ENCODE peak calls at places on chromosomes 13 and 19, in six cellular contexts. E is upper lobe of left lung, Q is A549, Z is GM12878, F is HepG2, K is K562. X is an unnamed sample.

GRCh38 chr19:37896142-37896541 is 10.3 kb downstream of the WDR87 start:
- ATAC-seq in E (no peak), Q (no peak), Z (no peak), F (no peak), K (no peak), X (no peak)

GRCh38 chr13:67277581-67277980 is 47.4 kb upstream of the PCDH9 start:
- ATAC-seq in E (no peak), Q (no peak), Z (no peak), F (no peak), K (no peak), X (no peak)

GRCh38 chr19:30060872-30061556 is 119.0 kb downstream of the URI1 start:
- ATAC-seq in E (no peak), Q (peak), Z (no peak), F (no peak), K (peak), X (no peak)

GRCh38 chr19:16367269-16367683 is 42.6 kb downstream of the KLF2 start:
- ATAC-seq in E (no peak), Q (no peak), Z (peak), F (no peak), K (no peak), X (no peak)

GRCh38 chr13:20411638-20412342 is 113.9 kb downstream of the CRYL1 start:
- ATAC-seq in E (no peak), Q (no peak), Z (peak), F (no peak), K (no peak), X (no peak)

GRCh38 chr13:51603716-51604115 is 19.5 kb downstream of the WDFY2 start:
- ATAC-seq in E (no peak), Q (no peak), Z (no peak), F (no peak), K (no peak), X (no peak)

GRCh38 chr19:4347521-4347920 is 4.2 kb downstream of the MPND start:
- ATAC-seq in E (no peak), Q (no peak), Z (no peak), F (no peak), K (no peak), X (no peak)

GRCh38 chr19:47723573-47723923 is 10.3 kb downstream of the EHD2 start:
- ATAC-seq in E (no peak), Q (peak), Z (no peak), F (no peak), K (peak), X (peak)

GRCh38 chr13:96003304-96003703 is 49.9 kb downstream of the UGGT2 start:
- ATAC-seq in E (no peak), Q (peak), Z (no peak), F (no peak), K (no peak), X (no peak)

GRCh38 chr13:33276581-33276980 is 9.0 kb downstream of the STARD13 start:
- ATAC-seq in E (no peak), Q (no peak), Z (no peak), F (no peak), K (no peak), X (no peak)

GRCh38 chr13:32407854-32408253 is 20.1 kb downstream of the N4BP2L1 start:
- ATAC-seq in E (no peak), Q (no peak), Z (peak), F (no peak), K (no peak), X (no peak)

GRCh38 chr13:22161871-22162270 is 491.0 kb downstream of the FGF9 start:
- ATAC-seq in E (no peak), Q (no peak), Z (peak), F (no peak), K (no peak), X (no peak)

GRCh38 chr19:47093841-47094240 is 19.7 kb downstream of the ZC3H4 start:
- ATAC-seq in E (no peak), Q (no peak), Z (no peak), F (no peak), K (no peak), X (no peak)

GRCh38 chr13:28316841-28317240 is 178.1 kb downstream of the FLT1 start:
- ATAC-seq in E (no peak), Q (no peak), Z (peak), F (no peak), K (no peak), X (no peak)

GRCh38 chr13:51733656-51734334 is 70.2 kb downstream of the DHRS12 start:
- ATAC-seq in E (no peak), Q (peak), Z (no peak), F (peak), K (no peak), X (peak)

GRCh38 chr13:25190256-25190655 is 18.2 kb upstream of the AMER2 start:
- ATAC-seq in E (no peak), Q (no peak), Z (no peak), F (no peak), K (no peak), X (no peak)

GRCh38 chr13:98411013-98411412 is 165.9 kb downstream of the STK24 start:
- ATAC-seq in E (no peak), Q (no peak), Z (no peak), F (no peak), K (no peak), X (no peak)

DNA sequence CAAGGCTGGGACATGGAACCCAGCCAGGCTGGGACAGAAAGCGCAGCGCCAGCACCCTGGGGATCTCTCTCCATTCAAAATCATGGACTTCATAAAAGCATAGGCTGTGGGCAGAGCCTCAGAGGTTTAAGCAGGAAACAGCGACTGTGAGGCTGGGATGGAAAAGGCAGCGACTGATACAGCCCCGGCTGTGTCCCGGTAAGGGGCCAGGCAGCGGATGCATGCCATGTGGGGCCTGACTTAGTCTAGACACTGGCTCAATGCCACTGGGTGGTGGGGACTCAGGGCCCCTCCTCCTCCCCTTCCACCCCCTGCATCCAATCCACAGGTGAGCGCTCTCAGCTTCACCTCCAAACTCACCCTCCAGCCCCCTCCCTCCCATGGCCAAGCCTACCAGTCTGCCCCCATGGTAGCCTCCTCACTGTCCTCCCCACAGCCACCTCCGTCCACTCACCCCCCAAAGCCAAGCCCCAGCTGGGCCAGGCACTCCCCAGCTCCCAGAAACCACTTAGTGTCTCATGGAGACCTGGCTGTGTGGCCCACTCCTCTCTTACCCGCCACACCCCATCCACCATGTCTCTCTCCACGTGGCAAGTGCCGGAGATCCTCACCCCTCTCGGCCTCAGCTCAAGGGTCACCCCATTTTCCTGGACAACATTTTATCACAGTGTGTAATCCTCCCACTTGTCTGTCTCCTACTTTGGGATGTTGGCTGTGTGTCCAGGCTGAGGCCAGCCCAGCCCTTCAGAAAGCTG is 70.9 kb downstream of the CEBPG start:
- ATAC-seq in E (no peak), Q (no peak), Z (no peak), F (no peak), K (no peak), X (no peak)
- H3K4me3 ChIP-seq in E (no peak), Q (no peak), Z (no peak), F (no peak), K (no peak), X (no peak)

GRCh38 chr13:75806101-75806500 is 170.0 kb downstream of the LMO7 start:
- ATAC-seq in E (no peak), Q (no peak), Z (no peak), F (no peak), K (no peak), X (no peak)

GRCh38 chr13:75802161-75802560 is 166.0 kb downstream of the LMO7 start:
- ATAC-seq in E (no peak), Q (no peak), Z (no peak), F (no peak), K (no peak), X (no peak)

GRCh38 chr13:75803175-75803611 is 167.1 kb downstream of the LMO7 start:
- ATAC-seq in E (no peak), Q (no peak), Z (peak), F (peak), K (no peak), X (no peak)

GRCh38 chr13:75801388-75801787 is 165.3 kb downstream of the LMO7 start:
- ATAC-seq in E (no peak), Q (no peak), Z (no peak), F (no peak), K (no peak), X (no peak)

GRCh38 chr13:75803982-75804381 is 167.9 kb downstream of the LMO7 start:
- ATAC-seq in E (no peak), Q (no peak), Z (no peak), F (no peak), K (no peak), X (no peak)
- H3K27ac ChIP-seq in E (no peak), Q (no peak), Z (no peak), F (no peak), K (no peak), X (no peak)

DNA sequence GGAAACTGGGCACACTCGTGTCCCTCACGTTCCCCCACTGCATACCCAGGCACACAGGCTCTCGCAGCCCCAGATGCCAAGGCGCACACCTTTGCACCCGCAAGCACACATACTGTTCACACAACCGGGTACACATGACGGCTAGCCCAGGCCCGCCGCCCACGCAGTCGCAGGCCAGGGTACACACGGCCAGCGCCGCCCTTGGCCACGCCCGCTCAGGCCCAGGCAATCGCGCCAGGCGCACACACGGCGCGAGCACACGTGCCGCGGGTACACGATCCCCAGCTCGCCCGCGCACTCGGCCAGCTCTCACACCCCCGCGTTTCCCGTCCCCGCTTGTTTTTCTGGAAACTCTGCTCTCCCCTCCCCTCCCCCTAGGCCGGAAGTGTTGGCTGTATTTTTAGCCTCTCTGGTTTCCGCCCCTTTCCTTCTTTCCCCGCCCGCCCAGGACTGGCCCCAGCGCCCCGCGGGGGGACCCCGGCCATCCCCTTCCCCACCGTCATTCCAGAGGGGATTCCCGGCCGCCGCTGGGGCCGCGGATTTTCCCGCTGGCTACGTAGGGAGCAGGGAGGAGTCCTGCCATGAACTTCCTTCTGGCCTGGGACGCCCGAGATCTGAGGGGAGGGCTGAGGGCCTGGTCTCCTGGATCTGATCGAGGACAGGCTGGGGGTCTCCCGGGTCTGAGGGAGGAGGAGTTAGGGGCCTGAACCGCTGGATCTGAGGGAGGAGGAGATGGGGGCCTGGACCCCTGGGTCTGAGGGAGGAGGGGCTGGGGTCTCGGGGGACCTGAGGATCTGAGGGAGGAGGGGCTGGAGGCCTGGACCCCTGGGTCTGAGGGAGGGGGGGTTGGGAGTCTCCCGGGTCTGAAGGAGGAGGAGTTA is 4.0 kb upstream of the ZFP36 start:
- ATAC-seq in E (peak), Q (peak), Z (peak), F (no peak), K (peak), X (peak)
- TF ChIP-seq EP300 in E (peak), Q (no peak), Z (peak), F (no peak), K (peak), X (no peak)

DNA sequence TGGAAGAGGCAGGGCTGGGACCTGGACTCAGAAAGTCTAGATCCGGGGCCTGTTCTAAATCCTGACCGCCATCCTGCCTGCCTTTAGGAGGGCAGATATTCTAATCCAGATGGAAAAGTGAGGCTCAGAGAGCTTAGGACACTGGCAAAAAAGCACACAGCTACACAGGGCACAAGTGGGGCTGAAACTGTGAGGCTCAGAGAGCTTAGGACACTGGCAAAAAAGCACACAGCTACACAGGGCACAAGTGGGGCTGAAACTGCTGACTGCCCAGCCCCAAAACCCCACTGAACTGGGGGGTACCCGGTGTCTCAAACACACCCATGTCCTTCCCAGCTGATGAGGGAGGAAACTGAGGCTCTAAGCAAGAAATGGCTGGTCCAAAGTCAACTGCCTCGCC is 2.0 kb downstream of the AKT1S1 start:
- ATAC-seq in E (no peak), Q (no peak), Z (no peak), F (no peak), K (no peak), X (no peak)
- H3K4me3 ChIP-seq in E (no peak), Q (peak), Z (peak), F (peak), K (peak), X (peak)

DNA sequence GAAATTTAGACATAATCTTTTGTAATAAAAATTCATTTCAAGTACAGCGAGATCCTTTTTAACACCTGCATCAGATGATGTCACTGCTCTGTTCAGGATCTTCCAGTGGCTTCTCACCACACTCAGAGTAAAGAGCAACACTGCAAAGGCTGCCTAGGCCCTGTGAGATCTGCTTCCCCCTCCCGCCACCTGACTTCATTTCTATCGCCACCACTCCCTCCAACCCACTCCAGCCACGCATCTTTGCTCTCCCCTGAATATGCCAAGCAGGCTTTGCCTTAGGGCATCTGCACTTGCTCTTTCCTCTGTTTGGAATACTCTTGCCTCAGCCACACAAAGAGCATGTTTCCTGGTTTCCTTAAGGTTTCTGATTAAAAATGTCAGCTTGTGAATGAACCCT is 58.3 kb downstream of the MBNL2 start:
- ATAC-seq in E (no peak), Q (peak), Z (no peak), F (peak), K (peak), X (no peak)
- H3K27ac ChIP-seq in E (no peak), Q (peak), Z (no peak), F (peak), K (no peak), X (peak)

DNA sequence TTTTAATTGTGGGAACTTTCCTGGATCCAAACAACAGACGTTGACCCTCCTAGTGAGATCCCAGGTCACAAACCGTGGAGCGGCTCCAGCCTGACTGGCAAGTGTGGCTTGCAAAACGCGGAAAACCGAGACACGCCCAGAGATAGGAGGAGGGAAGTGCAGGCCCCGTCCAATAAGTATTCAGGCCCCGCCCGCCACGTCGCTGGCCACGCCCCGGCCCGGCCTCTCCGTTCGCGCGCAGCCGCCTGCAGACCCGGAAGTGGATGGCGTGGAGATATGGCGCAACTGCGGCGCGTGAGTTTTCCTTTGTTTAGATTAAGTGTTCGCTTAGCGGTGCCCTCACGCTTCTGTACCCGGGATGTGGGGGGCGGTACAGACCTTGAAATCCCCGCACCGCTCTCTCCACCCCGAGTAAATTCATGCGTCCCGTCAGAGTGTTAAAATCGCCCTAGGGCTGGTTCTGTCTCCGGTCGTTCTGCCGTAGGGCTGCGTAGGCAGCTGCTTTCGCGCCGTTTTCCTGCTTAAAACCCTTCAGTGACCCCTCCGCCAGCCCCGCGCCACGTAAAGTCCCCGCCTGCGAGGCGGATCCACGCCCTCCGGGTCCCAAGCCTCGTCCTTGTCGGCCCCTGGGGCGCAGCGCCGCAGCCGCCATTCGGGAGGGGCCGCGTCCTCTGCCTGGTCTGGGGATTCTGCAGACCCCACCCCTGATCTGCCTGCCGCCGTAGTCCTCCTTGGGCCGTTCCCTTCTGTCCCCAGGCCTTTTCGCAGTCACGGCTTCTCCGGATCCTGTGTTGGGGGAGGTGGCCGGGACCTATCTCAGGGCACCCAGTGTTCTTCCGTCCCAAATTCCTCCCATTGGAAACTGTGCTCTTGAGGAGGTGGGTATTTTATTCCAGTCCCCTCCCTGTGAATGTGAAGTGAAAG is at the start of gene ZNF766:
- ATAC-seq in E (peak), Q (peak), Z (peak), F (peak), K (peak), X (peak)
- TF ChIP-seq EP300 in E (no peak), Q (no peak), Z (no peak), F (no peak), K (no peak), X (no peak)

DNA sequence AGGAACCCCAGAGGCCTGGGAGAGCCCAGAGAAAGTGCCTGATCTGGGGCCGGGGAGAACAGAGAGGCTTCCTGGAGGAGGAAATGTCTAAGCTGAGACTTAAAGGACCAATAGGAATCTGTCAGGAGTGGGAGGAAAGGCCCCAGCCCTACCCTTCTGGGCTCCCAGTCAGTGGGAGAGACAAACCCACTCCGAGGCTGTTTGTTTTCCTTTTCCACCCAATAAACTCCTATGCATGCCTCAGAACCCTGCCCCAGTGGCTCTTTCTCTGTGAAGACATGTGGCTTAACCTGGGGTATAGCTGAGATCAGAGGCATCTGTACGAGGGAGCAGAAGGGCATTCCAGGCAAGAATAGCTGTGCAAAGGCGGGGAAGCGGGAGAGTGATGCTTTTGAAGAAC is 1.9 kb downstream of the MEGF8 start:
- ATAC-seq in E (no peak), Q (no peak), Z (no peak), F (no peak), K (no peak), X (no peak)
- H3K4me3 ChIP-seq in E (no peak), Q (no peak), Z (peak), F (no peak), K (no peak), X (no peak)

GRCh38 chr19:6099633-6100032 is 10.7 kb downstream of the RFX2 start:
- ATAC-seq in E (no peak), Q (no peak), Z (no peak), F (no peak), K (no peak), X (no peak)
- H3K27ac ChIP-seq in E (peak), Q (no peak), Z (no peak), F (no peak), K (peak), X (peak)